ENCODE peak calls at places on chromosomes 16 and 17, in nine cellular contexts. M is foreskin fibroblast; Q is GM13977; X is kidney tubule cell; N is activated T-helper 9 cell treated with anti-CD3 and anti-CD28 coated beads, Interleukin-2, amount 50 U/mL, for 16 hours; J is stimulated activated CD8-positive, alpha-beta memory T cell treated with anti-CD3 and anti-CD28 coated beads, Interleukin-7, amount 100 ng/mL, for 24 hours; H is activated CD4-positive, alpha-beta memory T cell treated with anti-CD3 and anti-CD28 coated beads, Interleukin-2, amount 10 ng/mL, durations not matched to agents 7 days and 5 days; W is effector memory CD8-positive, alpha-beta T cell; A is HTR-8/SVneo. B is an unnamed sample.

GRCh38 chr16:3175157-3176153 is 12.5 kb upstream of the OR1F1 start:
- DNase-seq in M (peak; percentile 49), Q (peak; percentile 48), X (peak; percentile 87), N (no peak), J (no peak), H (no peak), W (no peak), A (no peak), B (peak; percentile 36)

GRCh38 chr17:83200231-83200699 is 120.9 kb downstream of the METRNL start:
- DNase-seq in M (peak; percentile 71), Q (no peak), X (no peak), N (peak; percentile 19), J (peak; percentile 42), H (peak; percentile 83), W (peak; percentile 81), A (no peak), B (no peak)

GRCh38 chr16:81497690-81498089 is 53.1 kb downstream of the CMIP start:
- DNase-seq in M (no peak), Q (peak; percentile 58), X (no peak), N (no peak), J (no peak), H (no peak), W (no peak), A (no peak), B (no peak)

GRCh38 chr17:46064460-46064859 is 65.4 kb downstream of the STH start:
- DNase-seq in M (no peak), Q (no peak), X (no peak), N (no peak), J (no peak), H (no peak), W (no peak), A (no peak), B (no peak)

GRCh38 chr17:14301279-14301760 is 439 bp downstream of the HS3ST3B1 start:
- DNase-seq in M (no peak), Q (peak; percentile 57), X (no peak), N (no peak), J (no peak), H (no peak), W (peak; percentile 33), A (no peak), B (peak; percentile 46)

GRCh38 chr16:65116818-65117430 is 4.9 kb downstream of the CDH11 start:
- DNase-seq in M (peak; percentile 28), Q (no peak), X (no peak), N (no peak), J (no peak), H (no peak), W (no peak), A (no peak), B (no peak)

GRCh38 chr17:49637739-49638138 is 40.2 kb downstream of the SPOP start:
- DNase-seq in M (no peak), Q (no peak), X (no peak), N (no peak), J (no peak), H (no peak), W (no peak), A (no peak), B (no peak)

GRCh38 chr17:16442594-16443389 is 27.4 kb downstream of the TRPV2 start:
- DNase-seq in M (no peak), Q (no peak), X (peak; percentile 30), N (no peak), J (no peak), H (no peak), W (no peak), A (no peak), B (peak; percentile 28)

GRCh38 chr16:27511657-27512056 is 38.1 kb downstream of the GTF3C1 start:
- DNase-seq in M (peak; percentile 24), Q (no peak), X (peak; percentile 93), N (no peak), J (no peak), H (no peak), W (no peak), A (no peak), B (no peak)

GRCh38 chr17:79075433-79075805 is 795 bp downstream of the ENGASE start:
- DNase-seq in M (peak; percentile 42), Q (peak; percentile 41), X (no peak), N (no peak), J (no peak), H (peak; percentile 31), W (peak; percentile 31), A (no peak), B (no peak)

GRCh38 chr16:66475232-66475631 is 48.1 kb downstream of the BEAN1 start:
- DNase-seq in M (no peak), Q (peak; percentile 9), X (no peak), N (no peak), J (no peak), H (no peak), W (no peak), A (no peak), B (no peak)

GRCh38 chr16:88484505-88485365 is 31.7 kb downstream of the ZFPM1 start:
- DNase-seq in M (no peak), Q (no peak), X (no peak), N (no peak), J (no peak), H (no peak), W (no peak), A (no peak), B (no peak)

GRCh38 chr16:324451-325334 is 27.8 kb downstream of the AXIN1 start:
- DNase-seq in M (no peak), Q (peak; percentile 78), X (peak; percentile 8), N (peak; percentile 52), J (no peak), H (peak; percentile 74), W (peak; percentile 78), A (no peak), B (no peak)

GRCh38 chr17:60229189-60229802 is 79.5 kb downstream of the CA4 start:
- DNase-seq in M (peak; percentile 71), Q (no peak), X (no peak), N (no peak), J (no peak), H (no peak), W (no peak), A (no peak), B (no peak)

GRCh38 chr17:18319604-18320256 is 4.6 kb downstream of the SMCR8 start:
- DNase-seq in M (peak; percentile 81), Q (no peak), X (peak; percentile 66), N (no peak), J (no peak), H (no peak), W (no peak), A (peak; percentile 54), B (no peak)

GRCh38 chr17:34902761-34903325 is 58.4 kb downstream of the CCT6B start:
- DNase-seq in M (no peak), Q (no peak), X (no peak), N (no peak), J (no peak), H (no peak), W (no peak), A (no peak), B (no peak)

GRCh38 chr17:63434951-63435571 is 11.0 kb downstream of the CYB561 start:
- DNase-seq in M (peak; percentile 69), Q (no peak), X (peak; percentile 70), N (no peak), J (no peak), H (peak; percentile 82), W (peak; percentile 55), A (peak; percentile 85), B (no peak)

GRCh38 chr16:2035431-2036199 is 8.9 kb downstream of the NHERF2 start:
- DNase-seq in M (peak; percentile 94), Q (no peak), X (peak; percentile 20), N (no peak), J (no peak), H (no peak), W (no peak), A (no peak), B (no peak)

GRCh38 chr17:10117581-10118001 is 80.8 kb downstream of the GAS7 start:
- DNase-seq in M (peak; percentile 11), Q (peak; percentile 35), X (no peak), N (no peak), J (no peak), H (no peak), W (peak; percentile 20), A (no peak), B (no peak)

GRCh38 chr17:14228903-14229302 is 7.8 kb downstream of the CDRT15 start:
- DNase-seq in M (peak; percentile 42), Q (no peak), X (no peak), N (no peak), J (no peak), H (no peak), W (no peak), A (no peak), B (no peak)

GRCh38 chr16:35745821-35746248 is 2286.4 kb downstream of the TP53TG3F start:
- DNase-seq in M (no peak), Q (no peak), X (no peak), N (no peak), J (no peak), H (no peak), W (no peak), A (no peak), B (no peak)

GRCh38 chr16:84820305-84820684 is 510 bp downstream of the CRISPLD2 start:
- DNase-seq in M (peak; percentile 47), Q (no peak), X (no peak), N (no peak), J (no peak), H (no peak), W (no peak), A (no peak), B (no peak)

GRCh38 chr17:79632432-79632735 is 21.5 kb upstream of the RBFOX3 start:
- DNase-seq in M (no peak), Q (no peak), X (no peak), N (no peak), J (no peak), H (peak; percentile 1), W (no peak), A (no peak), B (no peak)

GRCh38 chr17:43338886-43339516 is 59.8 kb upstream of the ARL4D start:
- DNase-seq in M (peak; percentile 77), Q (no peak), X (peak; percentile 67), N (peak; percentile 47), J (peak; percentile 42), H (peak; percentile 63), W (peak; percentile 57), A (no peak), B (peak; percentile 61)

GRCh38 chr17:37642706-37643105 is 540 bp downstream of the DDX52 start:
- DNase-seq in M (peak; percentile 36), Q (no peak), X (peak; percentile 18), N (no peak), J (no peak), H (no peak), W (no peak), A (no peak), B (peak; percentile 23)

GRCh38 chr16:89805136-89805905 is 11.1 kb downstream of the FANCA start:
- DNase-seq in M (peak; percentile 82), Q (no peak), X (peak; percentile 11), N (no peak), J (no peak), H (no peak), W (no peak), A (no peak), B (no peak)

GRCh38 chr16:77840093-77840492 is 51.7 kb downstream of the VAT1L start:
- DNase-seq in M (no peak), Q (no peak), X (no peak), N (no peak), J (no peak), H (no peak), W (no peak), A (no peak), B (no peak)

GRCh38 chr16:81403601-81404391 is 40.8 kb upstream of the CMIP start:
- DNase-seq in M (peak; percentile 89), Q (peak; percentile 91), X (peak; percentile 87), N (peak; percentile 64), J (peak; percentile 75), H (peak; percentile 83), W (peak; percentile 84), A (peak; percentile 91), B (peak; percentile 87)